ENCODE peak calls at places on chromosomes 7 and 10, in ten cellular contexts. M is IMR-90; C is A549; I is iPS DF 6.9; F is PC-3; J is effector memory CD4-positive, alpha-beta T cell; W is uterus; G is left ventricle myocardium inferior; A is right lobe of liver; B is cardiac muscle cell. S is an unnamed sample.
A peak's percentile ranks its signal among the peaks of the same experiment; 100 is the strongest.

GRCh38 chr7:156479596-156479995 is 161.0 kb upstream of the RNF32 start:
- DNase-seq in B (no peak), F (no peak), A (no peak), I (no peak), W (no peak), C (no peak), G (no peak), M (no peak), J (no peak), S (no peak)

GRCh38 chr10:35480150-35480549 is 125.0 kb upstream of the GJD4 start:
- DNase-seq in W (no peak), F (peak; percentile 44), I (no peak), B (no peak), G (no peak), M (no peak), J (no peak), A (no peak), C (peak; percentile 37), S (no peak)

GRCh38 chr7:136677456-136678365 is 190.7 kb upstream of the CHRM2 start:
- DNase-seq in I (no peak), M (peak; percentile 63), B (peak; percentile 63), J (no peak), G (no peak), A (no peak), C (no peak), F (peak; percentile 69), W (no peak), S (no peak)

GRCh38 chr10:132848306-132848705 is 62.4 kb upstream of the NKX6-2 start:
- DNase-seq in W (no peak), I (no peak), J (no peak), G (no peak), M (no peak), F (no peak), A (no peak), C (no peak), B (no peak), S (peak; percentile 55)

GRCh38 chr7:85041599-85042216 is 145.1 kb downstream of the SEMA3D start:
- DNase-seq in G (peak; percentile 42), M (peak; percentile 69), F (peak; percentile 87), I (peak; percentile 33), J (no peak), A (peak; percentile 63), C (peak; percentile 73), W (peak; percentile 23), B (peak; percentile 82), S (peak; percentile 82)

GRCh38 chr7:137135654-137136350 is 207.7 kb downstream of the PTN start:
- DNase-seq in W (no peak), B (no peak), A (no peak), C (no peak), G (no peak), J (no peak), I (no peak), F (no peak), M (peak; percentile 62), S (no peak)

GRCh38 chr10:50310560-50311174 is 59.4 kb upstream of the ASAH2 start:
- DNase-seq in G (no peak), A (peak; percentile 44), M (no peak), C (peak; percentile 57), J (no peak), F (peak; percentile 84), B (peak; percentile 15), I (peak; percentile 50), W (no peak), S (no peak)

GRCh38 chr10:8049874-8050560 is 4.5 kb upstream of the GATA3 start:
- DNase-seq in G (no peak), F (no peak), W (no peak), J (no peak), C (peak; percentile 47), M (no peak), A (no peak), B (no peak), I (no peak), S (no peak)

GRCh38 chr7:16918288-16918895 is 36.6 kb upstream of the AGR3 start:
- DNase-seq in I (no peak), A (no peak), M (peak; percentile 64), C (peak; percentile 68), J (no peak), G (no peak), W (no peak), B (peak; percentile 67), F (peak; percentile 70), S (peak; percentile 22)

GRCh38 chr7:46226860-46227259 is 305.8 kb upstream of the IGFBP3 start:
- DNase-seq in B (no peak), J (no peak), I (no peak), W (no peak), F (peak; percentile 41), M (peak; percentile 40), A (no peak), G (no peak), C (peak; percentile 17), S (no peak)

GRCh38 chr7:142441074-142441403 is 183.2 kb upstream of the PRSS58 start:
- DNase-seq in A (no peak), M (no peak), W (no peak), B (no peak), F (peak; percentile 60), C (no peak), J (no peak), I (no peak), G (no peak), S (no peak)
- H3K4me3 ChIP-seq in A (no peak overlapping the region), M (no peak overlapping the region), W (no peak overlapping the region), B (no peak overlapping the region), F (peak overlapping the region; percentile 20), C (no peak overlapping the region), J (no peak overlapping the region), I (no peak overlapping the region), G (no peak overlapping the region), S (no peak overlapping the region)

DNA sequence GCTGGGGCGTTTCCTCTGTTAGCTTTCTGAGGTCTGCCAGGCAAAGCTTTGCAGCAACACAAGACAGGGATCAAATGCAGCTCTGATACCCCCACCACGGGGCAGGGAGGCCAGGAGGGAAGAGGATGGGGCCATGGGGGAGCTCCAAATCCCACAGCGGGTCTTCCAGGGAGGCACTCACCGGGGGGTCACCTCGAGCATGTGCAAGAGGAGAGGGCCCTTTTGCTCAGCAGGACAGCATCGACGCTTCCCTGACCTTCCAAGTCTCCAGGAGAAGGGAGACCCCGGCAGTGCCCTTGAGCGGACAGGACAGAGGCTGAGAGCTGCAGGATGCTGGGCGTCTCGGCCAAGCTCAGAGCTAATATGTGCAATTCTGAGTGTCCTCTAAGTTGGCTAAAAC is 127.6 kb downstream of the WDR37 start:
- DNase-seq in C (no peak), A (no peak), M (no peak), W (no peak), G (no peak), I (no peak), J (no peak), F (no peak), B (no peak), S (no peak)
- H3K27ac ChIP-seq in C (no peak overlapping the region), A (no peak overlapping the region), M (no peak overlapping the region), W (no peak overlapping the region), G (no peak overlapping the region), I (no peak overlapping the region), J (no peak overlapping the region), F (no peak overlapping the region), B (no peak overlapping the region), S (no peak overlapping the region)

GRCh38 chr7:6481445-6481844 is 33.7 kb upstream of the DAGLB start:
- DNase-seq in A (no peak), W (no peak), M (no peak), B (no peak), J (no peak), C (no peak), I (no peak), F (no peak), G (no peak), S (no peak)
- H3K4me1 ChIP-seq in A (peaks cover 57% of the 10 kb centered on the region), W (no peaks in the 10 kb centered on the region), M (peaks cover 17% of the 10 kb centered on the region), B (peaks cover 12% of the 10 kb centered on the region), J (no peaks in the 10 kb centered on the region), C (peaks cover 24% of the 10 kb centered on the region), I (no peaks in the 10 kb centered on the region), F (peaks cover 32% of the 10 kb centered on the region), G (peaks cover 79% of the 10 kb centered on the region), S (peaks cover 52% of the 10 kb centered on the region)

DNA sequence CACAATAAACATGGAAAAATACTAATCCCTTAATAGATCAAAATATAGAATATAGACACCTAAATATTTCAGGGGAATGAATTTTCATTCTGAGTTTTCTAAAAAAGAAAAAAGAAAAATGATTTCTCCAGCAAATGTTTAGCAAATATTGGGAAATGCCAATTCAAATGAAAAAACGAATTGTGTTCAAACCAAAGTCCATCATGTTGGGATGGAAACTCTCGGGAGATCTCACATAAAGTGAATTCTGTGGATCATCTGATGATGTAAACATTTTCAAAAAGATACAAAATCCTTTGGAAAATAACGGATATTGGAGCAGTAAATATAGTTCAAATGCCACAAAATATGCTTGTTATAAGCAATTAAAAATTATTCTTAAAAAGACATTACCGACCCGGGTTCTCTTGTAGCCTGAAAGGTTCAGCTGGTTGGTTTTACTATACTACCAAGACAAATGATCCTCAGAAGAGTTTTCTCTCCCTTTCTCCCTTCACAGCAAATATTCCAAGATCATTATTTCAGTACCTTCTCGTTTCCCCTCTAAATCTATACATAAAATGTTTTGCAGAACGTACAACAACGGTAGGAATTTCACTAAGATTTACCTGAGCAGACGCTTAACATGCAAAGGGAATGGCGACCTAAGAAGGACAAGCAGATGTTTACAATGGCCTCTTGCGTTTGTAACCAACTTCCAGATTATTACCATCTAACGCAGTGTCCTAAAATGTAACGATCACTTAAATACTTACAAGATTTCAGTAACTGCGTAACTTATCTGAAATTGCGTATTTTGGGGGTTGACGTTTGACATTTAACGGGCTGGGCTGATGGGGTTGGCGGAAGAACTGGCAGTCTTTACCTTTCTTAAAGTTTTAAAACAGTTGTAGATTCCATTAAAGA is 2.5 kb downstream of the HOXA13 start:
- DNase-seq in B (no peak), W (no peak), J (no peak), I (no peak), M (no peak), A (no peak), G (no peak), F (peak; percentile 39), C (no peak), S (no peak)
- H3K4me3 ChIP-seq in B (no peak overlapping the region), W (no peak overlapping the region), J (no peak overlapping the region), I (no peak overlapping the region), M (no peak overlapping the region), A (no peak overlapping the region), G (no peak overlapping the region), F (peak overlapping the region; percentile 91), C (no peak overlapping the region), S (no peak overlapping the region)

DNA sequence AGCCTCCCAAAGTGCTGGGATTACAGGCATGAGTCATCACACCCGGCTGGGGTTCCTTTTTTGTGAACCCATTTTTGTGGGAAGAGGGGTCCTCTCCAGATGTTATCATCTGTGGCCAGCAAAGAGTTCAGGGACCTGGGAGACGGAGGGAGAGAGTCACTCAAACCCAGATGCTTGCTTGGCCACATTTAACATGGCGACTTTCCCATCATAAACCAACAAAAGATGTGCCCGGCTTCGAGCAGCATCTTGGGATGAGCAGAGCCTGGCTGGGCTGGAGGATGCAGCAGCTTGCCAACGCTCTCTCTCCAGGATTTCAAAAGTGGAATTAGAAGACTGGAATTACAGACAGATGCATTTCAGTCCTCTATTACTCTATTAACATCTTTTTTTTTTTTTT is 19.1 kb upstream of the HABP2 start:
- DNase-seq in J (no peak), A (no peak), I (no peak), M (no peak), W (no peak), C (no peak), B (no peak), F (no peak), G (no peak), S (no peak)
- H3K27ac ChIP-seq in J (no peak overlapping the region), A (no peak overlapping the region), I (no peak overlapping the region), M (no peak overlapping the region), W (no peak overlapping the region), C (no peak overlapping the region), B (no peak overlapping the region), F (no peak overlapping the region), G (no peak overlapping the region), S (no peak overlapping the region)

GRCh38 chr10:71267508-71268240 is 51.4 kb upstream of the SLC29A3 start:
- DNase-seq in J (no peak), W (no peak), G (no peak), B (no peak), I (no peak), F (no peak), A (no peak), M (no peak), C (no peak), S (no peak)
- H3K4me1 ChIP-seq in J (no peaks in the 10 kb centered on the region), W (no peaks in the 10 kb centered on the region), G (peaks cover 96% of the 10 kb centered on the region), B (peaks cover 59% of the 10 kb centered on the region), I (peaks cover 17% of the 10 kb centered on the region), F (peaks cover 6% of the 10 kb centered on the region), A (no peaks in the 10 kb centered on the region), M (peaks cover 33% of the 10 kb centered on the region), C (peaks cover 18% of the 10 kb centered on the region), S (peaks cover 5% of the 10 kb centered on the region)

S was measured in thyroid gland.